ENCODE peak calls at places on chromosomes 6 and 20, in seven cellular contexts. J is IMR-90, K is mammary epithelial cell, Q is left lung, V is psoas muscle, F is transverse colon, C is PC-3. B is an unnamed sample.

GRCh38 chr6:26327450-26328264 is 37.3 kb upstream of the BTN3A2 start:
- DNase-seq in J (peak; percentile 81), K (peak; percentile 71), Q (no peak), V (no peak), F (peak; percentile 28), C (peak; percentile 70), B (peak; percentile 56)

GRCh38 chr6:105372862-105373182 is 30.1 kb downstream of the PREP start:
- DNase-seq in J (no peak), K (peak; percentile 100), Q (no peak), V (no peak), F (peak; percentile 75), C (no peak), B (no peak)

GRCh38 chr6:45420909-45421699 is 43.4 kb upstream of the SUPT3H start:
- DNase-seq in J (no peak), K (no peak), Q (no peak), V (no peak), F (no peak), C (no peak), B (no peak)

GRCh38 chr6:157954150-157955117 is 27.2 kb upstream of the SYNJ2 start:
- DNase-seq in J (peak; percentile 26), K (peak; percentile 56), Q (no peak), V (no peak), F (peak; percentile 90), C (peak; percentile 50), B (no peak)

GRCh38 chr6:16450821-16451220 is 212.4 kb downstream of the GMPR start:
- DNase-seq in J (peak; percentile 82), K (no peak), Q (no peak), V (no peak), F (no peak), C (peak; percentile 25), B (no peak)

GRCh38 chr20:49685161-49685601 is 28.5 kb downstream of the B4GALT5 start:
- DNase-seq in J (no peak), K (no peak), Q (no peak), V (no peak), F (no peak), C (no peak), B (no peak)

GRCh38 chr6:6218246-6219085 is 102.0 kb downstream of the F13A1 start:
- DNase-seq in J (no peak), K (peak; percentile 8), Q (no peak), V (peak; percentile 18), F (no peak), C (peak; percentile 43), B (no peak)

GRCh38 chr6:53300656-53301551 is 47.8 kb downstream of the ELOVL5 start:
- DNase-seq in J (no peak), K (peak; percentile 23), Q (no peak), V (no peak), F (no peak), C (no peak), B (no peak)

GRCh38 chr6:10989587-10989986 is 54.5 kb downstream of the ELOVL2 start:
- DNase-seq in J (no peak), K (no peak), Q (no peak), V (no peak), F (no peak), C (peak; percentile 70), B (no peak)

GRCh38 chr6:142537612-142538478 is 236.0 kb downstream of the ADGRG6 start:
- DNase-seq in J (peak; percentile 34), K (peak; percentile 18), Q (no peak), V (no peak), F (no peak), C (peak; percentile 52), B (no peak)

GRCh38 chr6:78492351-78493010 is 374.9 kb upstream of the IRAK1BP1 start:
- DNase-seq in J (peak; percentile 43), K (peak; percentile 54), Q (no peak), V (no peak), F (no peak), C (no peak), B (no peak)

GRCh38 chr20:35306931-35307517 is 14.8 kb upstream of the FAM83C start:
- DNase-seq in J (peak; percentile 84), K (peak; percentile 63), Q (no peak), V (peak; percentile 60), F (peak; percentile 64), C (peak; percentile 68), B (peak; percentile 11)

GRCh38 chr6:109523478-109523877 is 40.5 kb upstream of the ZBTB24 start:
- DNase-seq in J (peak; percentile 40), K (peak; percentile 40), Q (no peak), V (no peak), F (no peak), C (peak; percentile 79), B (no peak)

GRCh38 chr20:36101201-36101600 is 53.3 kb upstream of the EPB41L1 start:
- DNase-seq in J (no peak), K (no peak), Q (peak; percentile 56), V (no peak), F (peak; percentile 68), C (no peak), B (no peak)

GRCh38 chr20:37327748-37328147 is 18.2 kb upstream of the SRC start:
- DNase-seq in J (peak; percentile 80), K (no peak), Q (peak; percentile 68), V (peak; percentile 79), F (peak; percentile 80), C (no peak), B (no peak)

GRCh38 chr6:1869766-1870165 is 260.1 kb downstream of the FOXC1 start:
- DNase-seq in J (no peak), K (no peak), Q (no peak), V (no peak), F (no peak), C (no peak), B (no peak)

GRCh38 chr6:1872649-1873131 is 263.0 kb downstream of the FOXC1 start:
- DNase-seq in J (peak; percentile 79), K (no peak), Q (no peak), V (peak; percentile 30), F (no peak), C (no peak), B (no peak)

GRCh38 chr6:1871936-1872335 is 262.2 kb downstream of the FOXC1 start:
- DNase-seq in J (no peak), K (no peak), Q (no peak), V (peak; percentile 22), F (no peak), C (no peak), B (no peak)

GRCh38 chr6:1870267-1870666 is 260.6 kb downstream of the FOXC1 start:
- DNase-seq in J (no peak), K (no peak), Q (no peak), V (no peak), F (no peak), C (no peak), B (no peak)

DNA sequence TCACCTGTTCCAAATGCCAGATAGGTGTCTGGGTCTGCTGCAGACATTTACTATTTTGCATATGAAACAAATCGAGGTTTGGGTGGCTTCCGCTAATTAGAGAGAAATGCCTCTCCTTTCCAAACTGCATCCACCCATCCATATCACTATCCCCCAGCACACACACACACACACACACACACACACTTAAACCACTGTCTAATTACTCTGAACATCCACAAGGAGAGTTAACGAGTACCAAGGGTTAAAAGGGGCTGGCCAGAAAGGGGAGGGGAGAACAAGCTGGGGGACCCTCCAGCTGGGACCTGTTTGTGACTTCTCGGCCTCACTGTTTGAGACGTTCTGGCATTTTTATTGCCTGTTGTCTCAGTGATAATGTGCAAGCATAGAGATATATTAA is 261.2 kb downstream of the FOXC1 start:
- DNase-seq in J (no peak), K (no peak), Q (no peak), V (no peak), F (no peak), C (no peak), B (no peak)
- TF ChIP-seq CTCF in J (no peak), K (no peak), Q (no peak), V (no peak), F (no peak), C (no peak), B (no peak)

DNA sequence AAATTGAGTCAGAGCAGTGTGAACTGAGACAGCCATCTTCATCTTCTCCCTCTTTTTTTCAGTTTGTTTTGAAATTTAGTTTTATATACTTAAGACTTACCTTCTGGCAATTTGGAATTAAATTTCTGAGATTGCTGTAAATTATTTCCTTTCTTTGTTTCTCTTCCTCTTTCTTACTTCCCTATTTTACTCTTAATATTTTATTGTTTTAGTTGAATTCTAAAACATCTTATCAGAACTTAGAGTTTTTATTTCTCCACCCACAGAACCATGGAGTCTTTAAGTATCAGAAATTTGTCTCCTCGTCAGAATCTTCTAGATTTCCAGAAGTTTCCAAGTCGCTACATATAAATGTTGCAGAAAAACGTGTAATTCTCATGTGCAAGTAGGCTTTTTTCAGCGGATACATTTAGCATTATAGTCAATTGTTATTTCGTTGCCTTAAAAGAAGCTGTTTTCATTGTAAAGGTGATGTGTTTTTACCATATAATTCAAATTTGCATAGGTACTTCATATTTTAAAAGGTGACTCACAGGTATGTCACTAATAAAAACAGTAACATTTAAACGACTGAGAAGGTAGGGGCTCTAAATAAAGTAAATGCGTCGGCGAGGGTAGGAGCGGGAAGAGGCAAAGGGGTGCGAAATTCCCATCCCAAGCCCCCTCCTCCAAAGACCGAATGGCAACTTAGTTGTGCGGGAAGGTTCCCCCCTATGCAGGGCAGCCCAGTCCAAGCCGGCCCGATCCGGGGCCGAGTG is 875 bp upstream of the MYO6 start:
- DNase-seq in J (no peak), K (no peak), Q (no peak), V (no peak), F (no peak), C (peak; percentile 58), B (no peak)
- H3K27me3 ChIP-seq in J (peaks cover 4% of the 10 kb centered on the region), K (no peaks in the 10 kb centered on the region), Q (no peaks in the 10 kb centered on the region), V (no peaks in the 10 kb centered on the region), F (no peaks in the 10 kb centered on the region), C (no peaks in the 10 kb centered on the region), B (peaks cover 58% of the 10 kb centered on the region)

GRCh38 chr20:29790510-29790909 is 1467.0 kb upstream of the DEFB115 start:
- DNase-seq in J (no peak), K (no peak), Q (no peak), V (no peak), F (no peak), C (no peak), B (no peak)
- H3K9me3 ChIP-seq in J (peaks cover 8% of the 10 kb centered on the region), K (peaks cover 17% of the 10 kb centered on the region), Q (no peaks in the 10 kb centered on the region), V (no peaks in the 10 kb centered on the region), F (peaks cover 7% of the 10 kb centered on the region), C (no peaks in the 10 kb centered on the region), B (no peaks in the 10 kb centered on the region)

GRCh38 chr20:61048292-61048691 is 203.8 kb upstream of the CDH4 start:
- DNase-seq in J (no peak), K (no peak), Q (no peak), V (no peak), F (no peak), C (no peak), B (peak; percentile 1)

GRCh38 chr20:61052195-61052594 is 199.9 kb upstream of the CDH4 start:
- DNase-seq in J (no peak), K (no peak), Q (no peak), V (no peak), F (no peak), C (no peak), B (no peak)

GRCh38 chr20:61052796-61053442 is 199.1 kb upstream of the CDH4 start:
- DNase-seq in J (no peak), K (no peak), Q (no peak), V (no peak), F (no peak), C (no peak), B (no peak)

GRCh38 chr20:61049684-61050083 is 202.4 kb upstream of the CDH4 start:
- DNase-seq in J (no peak), K (no peak), Q (no peak), V (no peak), F (no peak), C (no peak), B (no peak)

DNA sequence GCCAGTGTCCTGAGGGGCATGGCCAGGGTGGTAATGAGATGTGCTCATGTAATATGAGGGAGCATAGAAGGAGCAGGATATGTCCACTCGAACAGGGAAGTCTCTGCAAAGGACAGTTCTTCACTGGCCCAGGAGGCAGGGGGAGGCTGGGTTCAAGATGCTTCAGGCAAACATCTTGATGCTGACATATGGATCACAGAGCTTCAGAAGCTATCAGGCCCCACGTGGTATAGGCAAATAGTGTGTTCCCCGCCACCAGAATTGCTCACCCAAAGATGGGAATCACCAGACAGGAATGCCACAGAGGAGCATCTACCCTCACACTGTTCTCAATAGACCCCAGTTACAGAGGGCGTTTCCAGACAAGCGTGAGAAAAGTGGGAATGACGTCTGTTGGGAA is 201.6 kb upstream of the CDH4 start:
- DNase-seq in J (no peak), K (no peak), Q (no peak), V (no peak), F (no peak), C (no peak), B (no peak)
- TF ChIP-seq CTCF in J (no peak), K (no peak), Q (no peak), V (no peak), F (no peak), C (no peak), B (no peak)

B was measured in CD4-positive, alpha-beta T cell.